ENCODE peak calls at places on chromosomes 12 and 14, in seven cellular contexts. H is NCI-H774, Y is H9, E is lower leg skin, R is EH, Z is neural progenitor cell, U is fibroblast of gingiva. J is an unnamed sample.

GRCh38 chr14:44982594-44982993 is 20.6 kb downstream of the TOGARAM1 start:
- DNase-seq in H (no peak), Y (no peak), E (no peak), R (no peak), Z (no peak), U (no peak), J (no peak)

GRCh38 chr14:23816371-23816770 is 137.2 kb upstream of the DHRS4 start:
- DNase-seq in H (no peak), Y (no peak), E (no peak), R (no peak), Z (no peak), U (no peak), J (no peak)

GRCh38 chr14:103628221-103628683 is 759 bp upstream of the KLC1 start:
- DNase-seq in H (no peak), Y (peak), E (peak), R (peak), Z (peak), U (peak), J (peak)

GRCh38 chr14:35385042-35385839 is 19.3 kb downstream of the NFKBIA start:
- DNase-seq in H (peak), Y (no peak), E (peak), R (peak), Z (peak), U (peak), J (peak)

GRCh38 chr12:16520328-16520727 is 85.6 kb downstream of the LMO3 start:
- DNase-seq in H (no peak), Y (no peak), E (no peak), R (no peak), Z (no peak), U (no peak), J (no peak)

GRCh38 chr12:475286-475685 is 15.5 kb downstream of the B4GALNT3 start:
- DNase-seq in H (no peak), Y (peak), E (no peak), R (no peak), Z (no peak), U (no peak), J (no peak)

GRCh38 chr14:20657216-20658211 is 16.0 kb upstream of the OR6S1 start:
- DNase-seq in H (no peak), Y (peak), E (no peak), R (no peak), Z (peak), U (no peak), J (no peak)

GRCh38 chr12:34287986-34288962 is 266.0 kb downstream of the ALG10 start:
- DNase-seq in H (no peak), Y (peak), E (no peak), R (no peak), Z (no peak), U (no peak), J (no peak)